ENCODE peak calls at places on chromosomes 5 and 9, in five cellular contexts. C is naive thymus-derived CD4-positive, alpha-beta T cell; H is CD4-positive, CD25-positive, alpha-beta regulatory T cell; X is endodermal cell; T is ovary. R is an unnamed sample.
A peak's percentile ranks its signal among the peaks of the same experiment; 100 is the strongest.

GRCh38 chr5:59450245-59450644 is 443.3 kb downstream of the PDE4D start:
- DNase-seq in C (no peak), H (no peak), X (no peak), T (no peak), R (no peak)

GRCh38 chr5:18236386-18236785 is 602.1 kb downstream of the TAF11L14 start:
- DNase-seq in T (no peak), H (no peak), X (no peak), C (no peak), R (no peak)

GRCh38 chr5:122473138-122473843 is 161.3 kb downstream of the SNCAIP start:
- DNase-seq in H (no peak), C (no peak), T (no peak), X (no peak), R (no peak)

GRCh38 chr9:98410185-98410697 is 154.8 kb upstream of the TBC1D2 start:
- DNase-seq in X (peak; percentile 89), C (no peak), H (no peak), T (no peak), R (no peak)

GRCh38 chr5:179279347-179280094 is 65.7 kb downstream of the ADAMTS2 start:
- DNase-seq in T (no peak), H (no peak), C (no peak), X (no peak), R (no peak)

GRCh38 chr5:176614805-176615478 is 5.0 kb upstream of the GPRIN1 start:
- DNase-seq in T (no peak), X (no peak), C (no peak), H (no peak), R (no peak)

GRCh38 chr5:56527174-56527573 is 288.2 kb upstream of the MAP3K1 start:
- DNase-seq in X (no peak), T (no peak), C (no peak), H (peak; percentile 75), R (no peak)

GRCh38 chr9:133715295-133715865 is 22.8 kb downstream of the SARDH start:
- DNase-seq in X (peak; percentile 43), T (peak; percentile 60), H (no peak), C (no peak), R (no peak)

GRCh38 chr5:16983022-16983639 is 47.0 kb upstream of the MYO10 start:
- DNase-seq in H (no peak), T (peak; percentile 20), C (no peak), X (no peak), R (no peak)

GRCh38 chr9:130304141-130304540 is 38.6 kb downstream of the HMCN2 start:
- DNase-seq in T (no peak), H (no peak), X (no peak), C (no peak), R (no peak)

GRCh38 chr5:52884453-52884852 is 96.7 kb downstream of the ITGA1 start:
- DNase-seq in C (no peak), X (no peak), H (no peak), T (no peak), R (no peak)

GRCh38 chr5:135578685-135579341 is at the start of gene CXCL14:
- DNase-seq in X (peak; percentile 91), T (no peak), C (no peak), H (no peak), R (no peak)

GRCh38 chr9:19127881-19128719 is 808 bp upstream of the PLIN2 start:
- DNase-seq in X (peak; percentile 86), T (peak; percentile 36), H (peak; percentile 61), C (peak; percentile 44), R (peak; percentile 47)

GRCh38 chr5:157761690-157762611 is 18.4 kb downstream of the LSM11 start:
- DNase-seq in H (peak; percentile 67), T (no peak), C (peak; percentile 41), X (peak; percentile 62), R (no peak)

GRCh38 chr5:149961186-149961685 is 678 bp downstream of the SLC26A2 start:
- DNase-seq in C (peak; percentile 13), X (no peak), T (no peak), H (no peak), R (no peak)

GRCh38 chr5:65801332-65801731 is 79.3 kb downstream of the NLN start:
- DNase-seq in C (no peak), X (no peak), T (no peak), H (no peak), R (no peak)

GRCh38 chr5:44809956-44810276 is 1.2 kb downstream of the MRPS30 start:
- DNase-seq in X (no peak), C (no peak), H (no peak), T (no peak), R (no peak)

GRCh38 chr5:127028822-127029457 is 1.4 kb downstream of the MARCHF3 start:
- DNase-seq in H (peak; percentile 17), C (no peak), T (peak; percentile 14), X (no peak), R (no peak)

GRCh38 chr5:93886917-93887361 is 145.5 kb upstream of the POU5F2 start:
- DNase-seq in T (no peak), X (no peak), C (no peak), H (peak; percentile 25), R (no peak)

GRCh38 chr9:123329329-123329955 is 26.6 kb upstream of the CRB2 start:
- DNase-seq in C (no peak), H (no peak), T (no peak), X (no peak), R (no peak)

GRCh38 chr5:61200582-61201155 is 38.4 kb upstream of the SMIM15 start:
- DNase-seq in X (peak; percentile 67), C (no peak), H (no peak), T (no peak), R (no peak)

GRCh38 chr9:14769235-14769580 is 46.7 kb upstream of the CER1 start:
- DNase-seq in H (peak; percentile 2), C (no peak), T (no peak), X (peak; percentile 77), R (no peak)

GRCh38 chr5:159972538-159973362 is 36.2 kb upstream of the TTC1 start:
- DNase-seq in H (no peak), X (peak; percentile 63), T (no peak), C (no peak), R (no peak)

GRCh38 chr9:98067184-98067583 is 10.7 kb downstream of the NANS start:
- DNase-seq in C (no peak), X (no peak), H (no peak), T (no peak), R (no peak)

GRCh38 chr9:130689572-130689936 is 4.0 kb upstream of the EXOSC2 start:
- DNase-seq in H (no peak), C (no peak), T (no peak), X (no peak), R (no peak)

GRCh38 chr5:38772471-38772870 is 73.3 kb upstream of the OSMR start:
- DNase-seq in H (no peak), T (no peak), X (no peak), C (no peak), R (no peak)

DNA sequence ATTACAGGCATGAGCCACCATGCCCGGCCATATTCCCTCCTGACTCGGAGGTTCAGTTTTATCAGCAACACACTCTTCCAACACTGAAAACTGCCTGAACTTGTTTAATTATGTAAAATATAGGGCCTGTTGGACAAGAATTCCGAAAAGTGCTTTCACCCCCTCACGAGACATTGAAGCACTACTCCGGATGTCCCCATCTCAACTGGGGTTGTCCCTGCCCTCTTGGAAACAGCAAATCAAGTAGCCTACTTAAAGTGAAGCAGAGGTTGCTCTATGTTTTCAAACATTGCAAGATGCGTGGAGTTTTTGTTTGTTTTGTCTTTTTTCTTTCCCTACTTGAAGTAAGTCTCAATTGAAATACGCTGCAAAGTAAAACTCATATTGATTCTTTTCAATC is 7.6 kb downstream of the PTGER4 start:
- DNase-seq in H (peak; percentile 53), C (peak; percentile 48), X (no peak), T (no peak), R (peak; percentile 21)
- H3K4me1 ChIP-seq in H (peaks cover 75% of the 10 kb centered on the region), C (peaks cover 29% of the 10 kb centered on the region), X (no peaks in the 10 kb centered on the region), T (no peaks in the 10 kb centered on the region), R (peaks cover 60% of the 10 kb centered on the region)

GRCh38 chr9:91897201-91897600 is 52.8 kb downstream of the ROR2 start:
- DNase-seq in T (no peak), X (no peak), C (no peak), H (no peak), R (no peak)

GRCh38 chr9:91899611-91900010 is 50.4 kb downstream of the ROR2 start:
- DNase-seq in T (no peak), C (no peak), X (no peak), H (no peak), R (no peak)

GRCh38 chr9:91900057-91900816 is 49.8 kb downstream of the ROR2 start:
- DNase-seq in C (no peak), X (peak; percentile 84), H (no peak), T (no peak), R (no peak)

GRCh38 chr9:91896513-91897121 is 53.4 kb downstream of the ROR2 start:
- DNase-seq in C (no peak), H (no peak), X (no peak), T (peak; percentile 65), R (no peak)

GRCh38 chr9:91898451-91899433 is 51.3 kb downstream of the ROR2 start:
- DNase-seq in C (no peak), T (no peak), X (peak; percentile 77), H (no peak), R (no peak)
- H3K4me1 ChIP-seq in C (no peaks in the 10 kb centered on the region), T (peaks cover 21% of the 10 kb centered on the region), X (peaks cover 51% of the 10 kb centered on the region), H (no peaks in the 10 kb centered on the region), R (no peaks in the 10 kb centered on the region)

DNA sequence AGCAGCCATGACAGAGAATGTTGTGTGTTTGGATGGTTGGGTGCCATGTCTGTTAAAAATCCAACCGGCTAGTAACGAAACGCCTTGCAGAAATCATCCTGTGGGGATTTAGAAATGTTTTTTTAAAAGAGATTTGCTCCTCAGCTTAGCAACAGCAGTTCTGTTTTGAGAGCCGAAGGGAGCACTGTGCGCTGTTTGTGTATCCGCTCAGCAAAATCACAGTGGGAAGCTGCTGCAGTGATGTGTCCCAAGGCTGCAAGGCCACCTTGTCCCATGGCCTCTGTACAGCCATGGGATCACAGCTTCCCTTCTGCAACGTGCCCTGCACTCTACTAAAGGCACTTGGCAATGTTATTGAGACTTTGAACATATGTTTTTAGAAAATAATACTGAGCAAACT is 40.9 kb downstream of the TRIO start:
- DNase-seq in C (no peak), H (no peak), X (no peak), T (no peak), R (no peak)
- H3K4me1 ChIP-seq in C (no peaks in the 10 kb centered on the region), H (no peaks in the 10 kb centered on the region), X (peaks cover 7% of the 10 kb centered on the region), T (peaks cover 33% of the 10 kb centered on the region), R (no peaks in the 10 kb centered on the region)

GRCh38 chr9:91814681-91815212 is 135.3 kb downstream of the ROR2 start:
- DNase-seq in X (peak; percentile 35), H (no peak), T (no peak), C (no peak), R (no peak)
- H3K4me1 ChIP-seq in X (peaks cover 40% of the 10 kb centered on the region), H (no peaks in the 10 kb centered on the region), T (peaks cover 17% of the 10 kb centered on the region), C (no peaks in the 10 kb centered on the region), R (no peaks in the 10 kb centered on the region)

DNA sequence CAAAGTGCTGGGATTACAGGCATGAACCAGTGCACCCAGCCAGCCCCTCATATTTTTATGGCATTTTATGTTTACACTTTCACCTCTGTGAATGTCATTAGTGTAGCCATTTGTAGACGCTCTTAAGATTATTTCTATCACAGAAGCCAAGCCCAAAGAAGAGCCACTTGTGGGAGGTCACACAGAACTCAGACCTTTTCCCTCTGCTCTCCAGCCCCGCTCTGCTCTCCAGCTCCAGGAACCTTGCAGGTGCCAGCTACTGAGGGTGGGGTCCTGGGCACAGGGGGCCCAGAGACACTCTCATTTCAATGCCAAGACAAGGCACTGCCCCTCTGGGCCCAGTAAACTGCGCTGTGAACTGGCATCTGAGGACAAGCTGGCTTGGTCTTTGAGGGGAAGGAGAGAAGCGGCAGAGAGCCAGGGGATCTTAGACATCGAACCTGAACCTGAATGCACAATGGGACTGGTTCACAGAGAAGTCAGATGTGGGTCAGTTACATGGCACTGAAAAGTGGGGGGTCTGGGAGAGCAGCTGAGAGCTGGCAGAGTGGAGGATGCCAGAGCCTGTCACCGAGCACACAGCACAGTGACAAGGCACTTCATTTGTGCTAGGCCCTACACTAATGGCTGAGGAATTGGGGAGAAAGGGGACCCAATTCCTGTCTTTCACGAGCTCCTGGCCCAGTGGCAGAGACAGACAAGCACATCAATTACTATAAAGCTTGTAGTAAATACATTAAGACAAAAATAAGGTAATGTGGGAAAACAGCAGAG is 16.7 kb downstream of the ANXA6 start:
- DNase-seq in T (no peak), C (no peak), H (no peak), X (no peak), R (no peak)
- H3K4me1 ChIP-seq in T (peaks cover 10% of the 10 kb centered on the region), C (peaks cover 81% of the 10 kb centered on the region), H (peaks cover 85% of the 10 kb centered on the region), X (peaks cover 4% of the 10 kb centered on the region), R (peaks cover 82% of the 10 kb centered on the region)